ENCODE peak calls at places on chromosomes 4 and X, in ten cellular contexts. C, H, E, B, N, T, M, U, Y and W are unnamed samples.

GRCh38 chr4:185352202-185352601 is 43.5 kb downstream of the LRP2BP start:
- DNase-seq in C (no peak), H (no peak), E (no peak), B (no peak), N (no peak), T (no peak), M (no peak), U (no peak), Y (no peak), W (no peak)

GRCh38 chr4:69025191-69025998 is 70.9 kb upstream of the UGT2B7 start:
- DNase-seq in C (no peak), H (no peak), E (no peak), B (no peak), N (no peak), T (no peak), M (no peak), U (no peak), Y (no peak), W (no peak)

GRCh38 chr4:98657531-98658286 is 702 bp downstream of the TSPAN5 start:
- DNase-seq in C (peak), H (peak), E (peak), B (peak), N (peak), T (peak), M (no peak), U (peak), Y (peak), W (peak)

GRCh38 chr4:64584981-64585557 is 175.8 kb upstream of the TECRL start:
- DNase-seq in C (peak), H (peak), E (peak), B (no peak), N (peak), T (no peak), M (no peak), U (peak), Y (no peak), W (no peak)

GRCh38 chrX:95835223-95835622 is 849.4 kb upstream of the DIAPH2 start:
- DNase-seq in C (no peak), H (no peak), E (no peak), B (no peak), N (no peak), T (no peak), M (no peak), U (no peak), Y (no peak), W (no peak)

GRCh38 chr4:16075061-16075460 is 8.8 kb downstream of the PROM1 start:
- DNase-seq in C (no peak), H (no peak), E (no peak), B (no peak), N (no peak), T (no peak), M (no peak), U (no peak), Y (no peak), W (no peak)

GRCh38 chr4:37667197-37668100 is 18.7 kb downstream of the RELL1 start:
- DNase-seq in C (no peak), H (no peak), E (no peak), B (no peak), N (peak), T (no peak), M (no peak), U (no peak), Y (no peak), W (no peak)

GRCh38 chr4:14445882-14446281 is 556.4 kb upstream of the CPEB2 start:
- DNase-seq in C (no peak), H (no peak), E (no peak), B (no peak), N (peak), T (no peak), M (no peak), U (no peak), Y (no peak), W (no peak)

GRCh38 chrX:107213477-107213876 is 7.1 kb downstream of the DNAAF6 start:
- DNase-seq in C (no peak), H (no peak), E (no peak), B (no peak), N (no peak), T (no peak), M (no peak), U (no peak), Y (no peak), W (no peak)

GRCh38 chr4:93865650-93866049 is 37.1 kb downstream of the ATOH1 start:
- DNase-seq in C (no peak), H (no peak), E (no peak), B (no peak), N (no peak), T (no peak), M (no peak), U (no peak), Y (no peak), W (no peak)

GRCh38 chrX:119984652-119985051 is 41.1 kb upstream of the NKAP start:
- DNase-seq in C (no peak), H (no peak), E (no peak), B (no peak), N (no peak), T (no peak), M (no peak), U (no peak), Y (no peak), W (no peak)

GRCh38 chr4:87557348-87557747 is 28.2 kb upstream of the SPARCL1 start:
- DNase-seq in C (no peak), H (no peak), E (no peak), B (no peak), N (no peak), T (no peak), M (no peak), U (no peak), Y (no peak), W (no peak)

GRCh38 chr4:186765673-186766546 is 42.3 kb upstream of the FAT1 start:
- DNase-seq in C (no peak), H (no peak), E (no peak), B (no peak), N (no peak), T (no peak), M (no peak), U (no peak), Y (no peak), W (no peak)

GRCh38 chr4:57162499-57163019 is 52.4 kb upstream of the IGFBP7 start:
- DNase-seq in C (no peak), H (no peak), E (no peak), B (no peak), N (peak), T (no peak), M (no peak), U (no peak), Y (no peak), W (no peak)

GRCh38 chrX:29136904-29137303 is 549.7 kb downstream of the IL1RAPL1 start:
- DNase-seq in C (no peak), H (no peak), E (no peak), B (no peak), N (no peak), T (no peak), M (no peak), U (no peak), Y (no peak), W (no peak)

GRCh38 chrX:123920065-123920785 is 41.3 kb upstream of the STAG2 start:
- DNase-seq in C (no peak), H (peak), E (peak), B (no peak), N (peak), T (no peak), M (no peak), U (peak), Y (peak), W (peak)

GRCh38 chrX:41313419-41313818 is 20.5 kb upstream of the DDX3X start:
- DNase-seq in C (no peak), H (peak), E (no peak), B (no peak), N (peak), T (no peak), M (no peak), U (peak), Y (peak), W (peak)

GRCh38 chr4:130608121-130608520 is 1512.2 kb downstream of the C4orf33 start:
- DNase-seq in C (no peak), H (no peak), E (no peak), B (no peak), N (no peak), T (no peak), M (no peak), U (no peak), Y (no peak), W (no peak)

GRCh38 chrX:40104649-40105015 is 6.9 kb upstream of the BCOR start:
- DNase-seq in C (peak), H (peak), E (peak), B (peak), N (peak), T (no peak), M (no peak), U (no peak), Y (no peak), W (peak)

GRCh38 chr4:76974150-76974549 is 24.6 kb downstream of the SEPTIN11 start:
- DNase-seq in C (no peak), H (no peak), E (no peak), B (no peak), N (peak), T (no peak), M (no peak), U (no peak), Y (no peak), W (peak)

GRCh38 chr4:26288308-26288982 is 32.4 kb upstream of the RBPJ start:
- DNase-seq in C (peak), H (peak), E (peak), B (no peak), N (peak), T (no peak), M (no peak), U (peak), Y (no peak), W (peak)

GRCh38 chr4:86035688-86036087 is 324.2 kb downstream of the MAPK10 start:
- DNase-seq in C (no peak), H (peak), E (no peak), B (no peak), N (peak), T (no peak), M (no peak), U (no peak), Y (no peak), W (no peak)

GRCh38 chr4:85741421-85741820 is 266.5 kb downstream of the ARHGAP24 start:
- DNase-seq in C (no peak), H (no peak), E (no peak), B (no peak), N (no peak), T (no peak), M (no peak), U (no peak), Y (no peak), W (peak)

GRCh38 chr4:154779362-154779947 is 1.6 kb upstream of the RBM46 start:
- DNase-seq in C (no peak), H (peak), E (peak), B (no peak), N (peak), T (no peak), M (no peak), U (peak), Y (peak), W (peak)

GRCh38 chr4:7778524-7779193 is 161.0 kb downstream of the AFAP1 start:
- DNase-seq in C (no peak), H (peak), E (no peak), B (no peak), N (no peak), T (no peak), M (no peak), U (no peak), Y (no peak), W (no peak)

GRCh38 chr4:8272472-8273428 is 3.2 kb downstream of the HTRA3 start:
- DNase-seq in C (no peak), H (peak), E (peak), B (peak), N (no peak), T (no peak), M (no peak), U (no peak), Y (no peak), W (no peak)

GRCh38 chrX:17032351-17032750 is 85.9 kb downstream of the REPS2 start:
- DNase-seq in C (no peak), H (no peak), E (peak), B (no peak), N (peak), T (no peak), M (no peak), U (peak), Y (peak), W (peak)

GRCh38 chr4:7857238-7857701 is 82.4 kb downstream of the AFAP1 start:
- DNase-seq in C (no peak), H (peak), E (peak), B (peak), N (peak), T (no peak), M (no peak), U (peak), Y (no peak), W (peak)

GRCh38 chr4:122003335-122003734 is 51.5 kb upstream of the TRPC3 start:
- DNase-seq in C (peak), H (no peak), E (peak), B (no peak), N (peak), T (no peak), M (no peak), U (peak), Y (no peak), W (no peak)

GRCh38 chr4:184534511-184535391 is 60.4 kb upstream of the IRF2 start:
- DNase-seq in C (peak), H (peak), E (peak), B (no peak), N (peak), T (no peak), M (no peak), U (peak), Y (no peak), W (peak)

GRCh38 chrX:9337056-9337455 is 127.8 kb upstream of the TBL1X start:
- DNase-seq in C (no peak), H (peak), E (peak), B (no peak), N (peak), T (no peak), M (no peak), U (no peak), Y (no peak), W (peak)

GRCh38 chrX:41789374-41789773 is 65.4 kb downstream of the GPR82 start:
- DNase-seq in C (no peak), H (no peak), E (no peak), B (no peak), N (no peak), T (no peak), M (no peak), U (no peak), Y (no peak), W (no peak)

GRCh38 chr4:150135134-150135773 is 57.0 kb downstream of the DCLK2 start:
- DNase-seq in C (peak), H (peak), E (no peak), B (no peak), N (peak), T (no peak), M (no peak), U (no peak), Y (no peak), W (no peak)